ENCODE peak calls at places on chromosomes 13 and 19, in six cellular contexts. H is NCI-H1092 treated with DMSO at 0.1 percent for 48 hours; G is islet precursor cell; M is central memory CD4-positive, alpha-beta T cell; P is WTC11; R is DMS153. L is an unnamed sample.

GRCh38 chr19:38004505-38005223 is 97.7 kb downstream of the SIPA1L3 start:
- DNase-seq in G (peak; percentile 91), P (peak; percentile 71), M (no peak), H (peak; percentile 75), R (peak; percentile 94), L (peak; percentile 99)

GRCh38 chr13:26984337-26984736 is 187.3 kb downstream of the USP12 start:
- DNase-seq in G (no peak), M (no peak), P (no peak), R (no peak), H (no peak), L (no peak)

GRCh38 chr13:85148009-85148408 is 651.2 kb downstream of the SLITRK6 start:
- DNase-seq in G (no peak), H (peak; percentile 81), M (no peak), P (no peak), R (peak; percentile 86), L (no peak)

GRCh38 chr19:1027020-1027952 is 878 bp downstream of the CNN2 start:
- DNase-seq in P (no peak), G (no peak), H (no peak), M (peak; percentile 27), R (no peak), L (peak; percentile 53)

GRCh38 chr13:40456397-40456958 is 210.0 kb downstream of the FOXO1 start:
- DNase-seq in P (no peak), G (peak; percentile 61), R (no peak), H (peak; percentile 19), M (no peak), L (no peak)

GRCh38 chr13:29483211-29483610 is 112.3 kb downstream of the SLC7A1 start:
- DNase-seq in H (no peak), M (no peak), R (no peak), P (no peak), G (no peak), L (no peak)

GRCh38 chr19:3931041-3931440 is 1.8 kb upstream of the NMRK2 start:
- DNase-seq in G (no peak), H (no peak), P (no peak), R (no peak), M (no peak), L (no peak)

GRCh38 chr19:11453468-11454341 is 18.3 kb downstream of the PRKCSH start:
- DNase-seq in M (no peak), P (peak; percentile 64), H (no peak), G (no peak), R (no peak), L (no peak)

GRCh38 chr13:112893570-112894422 is 75.2 kb upstream of the MCF2L start:
- DNase-seq in R (peak; percentile 24), P (peak; percentile 67), G (peak; percentile 93), H (peak; percentile 51), M (peak; percentile 15), L (no peak)

GRCh38 chr13:75326173-75327131 is 155.5 kb downstream of the TBC1D4 start:
- DNase-seq in G (no peak), M (peak; percentile 81), H (no peak), R (no peak), P (no peak), L (peak; percentile 68)

GRCh38 chr19:41753159-41753558 is 2.2 kb upstream of the CEACAM6 start:
- DNase-seq in G (peak; percentile 63), H (no peak), R (peak; percentile 46), M (peak; percentile 65), P (peak; percentile 82), L (peak; percentile 27)

GRCh38 chr13:100089633-100090032 is 740 bp downstream of the PCCA start:
- DNase-seq in P (no peak), R (no peak), M (peak; percentile 19), G (no peak), H (peak; percentile 40), L (peak; percentile 11)

GRCh38 chr19:41226874-41227390 is 7.9 kb downstream of the AXL start:
- DNase-seq in M (no peak), R (no peak), P (no peak), G (no peak), H (no peak), L (no peak)

GRCh38 chr13:40430234-40430633 is 236.2 kb downstream of the FOXO1 start:
- DNase-seq in M (no peak), R (no peak), G (no peak), H (no peak), P (no peak), L (no peak)

GRCh38 chr19:53537523-53538377 is at the start of gene ZNF331:
- DNase-seq in M (peak; percentile 96), G (peak; percentile 80), R (peak; percentile 2), P (peak; percentile 77), H (peak; percentile 36), L (peak; percentile 74)

GRCh38 chr19:23415034-23415433 is 19.8 kb upstream of the ZNF91 start:
- DNase-seq in R (no peak), H (no peak), M (no peak), G (no peak), P (no peak), L (peak; percentile 9)

GRCh38 chr13:110912651-110913051 is 2.2 kb downstream of the ANKRD10 start:
- DNase-seq in R (no peak), P (no peak), H (no peak), M (no peak), G (no peak), L (peak; percentile 59)

GRCh38 chr19:18332917-18333530 is 7.4 kb upstream of the PGPEP1 start:
- DNase-seq in G (peak; percentile 54), M (no peak), P (no peak), H (no peak), R (no peak), L (no peak)

GRCh38 chr19:7550987-7551761 is 15.7 kb downstream of the PNPLA6 start:
- DNase-seq in H (peak; percentile 1), G (peak; percentile 93), M (peak; percentile 20), R (no peak), P (peak; percentile 95), L (peak; percentile 13)

GRCh38 chr13:41543664-41544300 is 86.4 kb downstream of the RGCC start:
- DNase-seq in R (no peak), M (no peak), H (no peak), G (no peak), P (no peak), L (no peak)

GRCh38 chr19:44644391-44645016 is 794 bp downstream of the PVR start:
- DNase-seq in G (peak; percentile 75), M (no peak), P (peak; percentile 50), R (peak; percentile 13), H (peak; percentile 18), L (peak; percentile 38)

GRCh38 chr13:42270857-42271215 is 1.1 kb upstream of the AKAP11 start:
- DNase-seq in P (no peak), M (no peak), G (no peak), R (no peak), H (no peak), L (no peak)

GRCh38 chr13:48563611-48564010 is 30.7 kb upstream of the RCBTB2 start:
- DNase-seq in P (no peak), R (no peak), G (no peak), M (no peak), H (no peak), L (no peak)

GRCh38 chr19:51903192-51903591 is 1.6 kb downstream of the ZNF649 start:
- DNase-seq in G (no peak), H (no peak), M (no peak), P (no peak), R (no peak), L (no peak)

GRCh38 chr13:41465215-41465907 is 8.0 kb downstream of the RGCC start:
- DNase-seq in G (peak; percentile 66), H (no peak), M (peak; percentile 92), R (no peak), P (no peak), L (peak; percentile 79)

GRCh38 chr13:92900455-92900854 is 326.2 kb upstream of the GPC6 start:
- DNase-seq in H (no peak), M (no peak), P (no peak), G (no peak), R (no peak), L (no peak)

GRCh38 chr19:5057860-5058259 is 88.9 kb downstream of the KDM4B start:
- DNase-seq in R (no peak), G (no peak), P (peak; percentile 48), H (peak; percentile 72), M (no peak), L (no peak)

GRCh38 chr19:9159891-9160290 is 18.9 kb upstream of the OR7D2 start:
- DNase-seq in H (no peak), M (no peak), P (no peak), G (no peak), R (no peak), L (no peak)

GRCh38 chr13:64397699-64398098 is 2832.4 kb downstream of the PCDH9 start:
- DNase-seq in P (no peak), R (no peak), M (no peak), G (no peak), H (no peak), L (peak; percentile 4)

GRCh38 chr13:23673354-23673753 is 103.1 kb downstream of the TNFRSF19 start:
- DNase-seq in R (no peak), G (no peak), H (no peak), M (no peak), P (no peak), L (peak; percentile 85)

GRCh38 chr19:55146078-55146647 is 2.8 kb downstream of the TNNT1 start:
- DNase-seq in M (no peak), G (no peak), H (no peak), P (peak; percentile 79), R (peak; percentile 65), L (peak; percentile 45)

GRCh38 chr19:4577020-4577782 is 17.7 kb upstream of the SEMA6B start:
- DNase-seq in P (no peak), R (no peak), G (no peak), H (no peak), M (no peak), L (no peak)

L was measured in RPMI7951.